ENCODE peak calls at places on chromosomes 7 and 10, in nine cellular contexts. A is K562, C is right lobe of liver, S is adrenal gland, N is A549, I is body of pancreas, K is IMR-90, Y is spleen, J is heart left ventricle. M is an unnamed sample.

GRCh38 chr7:110307776-110308175 is 783.2 kb upstream of the LRRN3 start:
- DNase-seq in N (no peak), S (no peak), A (no peak), C (no peak), Y (no peak), K (peak; percentile 48), J (no peak), I (no peak), M (no peak)

GRCh38 chr7:95907337-95907736 is 135.0 kb downstream of the DYNC1I1 start:
- DNase-seq in S (no peak), K (no peak), Y (no peak), I (no peak), A (no peak), N (no peak), C (no peak), J (no peak), M (no peak)

GRCh38 chr7:92517626-92518025 is 10.7 kb downstream of the PEX1 start:
- DNase-seq in N (no peak), K (peak; percentile 64), J (no peak), S (no peak), C (no peak), A (no peak), Y (no peak), I (no peak), M (no peak)

GRCh38 chr7:141320287-141320686 is 230.9 kb upstream of the AGK start:
- DNase-seq in N (no peak), S (no peak), Y (no peak), A (no peak), C (no peak), I (no peak), J (no peak), K (no peak), M (no peak)

GRCh38 chr10:51876528-51876927 is 177.1 kb upstream of the CSTF2T start:
- DNase-seq in Y (no peak), I (peak; percentile 27), K (no peak), N (no peak), S (no peak), J (no peak), C (no peak), A (no peak), M (no peak)

GRCh38 chr10:123381271-123381670 is 227.1 kb downstream of the BUB3 start:
- DNase-seq in C (no peak), A (no peak), S (no peak), I (no peak), Y (no peak), K (no peak), N (no peak), J (no peak), M (no peak)

GRCh38 chr7:46932656-46933424 is 649.1 kb downstream of the TNS3 start:
- DNase-seq in Y (no peak), S (peak; percentile 69), J (no peak), A (no peak), I (peak; percentile 23), C (peak; percentile 61), N (peak; percentile 11), K (peak; percentile 96), M (peak; percentile 32)

GRCh38 chr10:82089327-82089726 is 214.3 kb downstream of the NRG3 start:
- DNase-seq in A (no peak), I (no peak), K (no peak), N (no peak), Y (no peak), J (no peak), S (no peak), C (no peak), M (no peak)

GRCh38 chr10:81903472-81903871 is 28.5 kb downstream of the NRG3 start:
- DNase-seq in C (no peak), N (no peak), Y (no peak), J (no peak), I (no peak), K (no peak), A (no peak), S (no peak), M (no peak)

GRCh38 chr10:43253461-43254198 is 13.2 kb downstream of the RASGEF1A start:
- DNase-seq in J (peak; percentile 18), S (peak; percentile 13), I (no peak), Y (peak; percentile 68), N (no peak), C (no peak), A (no peak), K (no peak), M (no peak)

GRCh38 chr7:80278737-80279136 is 144.1 kb downstream of the GNAI1 start:
- DNase-seq in A (no peak), S (no peak), J (no peak), Y (no peak), I (no peak), K (no peak), N (peak; percentile 32), C (no peak), M (no peak)

GRCh38 chr7:139696547-139696946 is 81.3 kb downstream of the HIPK2 start:
- DNase-seq in J (no peak), C (no peak), Y (no peak), N (no peak), A (no peak), I (no peak), K (no peak), S (no peak), M (no peak)

GRCh38 chr7:144587701-144588100 is 184.2 kb upstream of the NOBOX start:
- DNase-seq in N (no peak), J (no peak), K (no peak), C (no peak), A (no peak), I (no peak), S (no peak), Y (no peak), M (no peak)

DNA sequence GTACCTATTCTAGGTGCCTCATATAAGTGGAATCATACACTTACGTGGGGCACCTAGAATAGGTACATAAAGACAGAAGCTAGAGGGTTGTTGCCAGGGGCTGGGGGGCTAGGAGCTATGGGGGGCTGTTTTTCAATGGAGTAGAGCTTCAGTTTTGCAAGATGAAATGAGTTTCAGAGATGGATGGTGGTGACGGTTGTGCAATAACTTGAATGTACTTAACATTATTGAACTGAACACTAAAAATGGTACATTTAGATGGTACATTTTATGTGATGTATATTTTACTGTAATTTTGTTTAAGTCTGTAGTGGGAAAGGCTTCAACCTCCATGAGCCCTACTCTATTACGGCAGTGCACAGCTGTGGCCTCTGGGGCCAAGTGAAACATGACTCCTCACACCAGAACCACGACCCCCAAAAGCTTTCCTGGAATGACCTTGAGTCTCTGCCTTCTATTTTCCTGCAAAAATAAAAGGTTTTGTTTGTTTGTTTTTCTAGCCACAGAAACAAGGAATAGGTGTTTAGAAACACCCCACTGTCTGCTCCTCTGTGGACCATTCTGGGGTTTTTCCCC is 147.3 kb upstream of the PLXNA4 start:
- DNase-seq in K (no peak), C (no peak), Y (no peak), A (no peak), I (no peak), N (no peak), S (no peak), J (no peak), M (no peak)
- H3K4me1 ChIP-seq in K (no peaks in the 10 kb centered on the region), C (no peaks in the 10 kb centered on the region), Y (no peaks in the 10 kb centered on the region), A (no peaks in the 10 kb centered on the region), I (no peaks in the 10 kb centered on the region), N (no peaks in the 10 kb centered on the region), S (no peaks in the 10 kb centered on the region), J (no peaks in the 10 kb centered on the region), M (no peaks in the 10 kb centered on the region)

GRCh38 chr7:77576856-77577255 is 39.8 kb downstream of the PTPN12 start:
- DNase-seq in K (no peak), S (no peak), I (no peak), A (no peak), J (no peak), Y (no peak), N (no peak), C (no peak), M (no peak)
- TF ChIP-seq CTCF in K (no peak), S (no peak), I (no peak), A (no peak), J (no peak), Y (no peak), N (no peak), C (no peak), M (no peak)

GRCh38 chr10:96271017-96271815 is at the start of gene BLNK:
- DNase-seq in J (peak; percentile 50), S (peak; percentile 52), C (peak; percentile 81), I (peak; percentile 92), K (peak; percentile 33), A (no peak), N (no peak), Y (peak; percentile 82), M (peak; percentile 73)

GRCh38 chr10:96269438-96270300 is 1.7 kb downstream of the BLNK start:
- DNase-seq in S (no peak), Y (no peak), I (no peak), A (no peak), K (no peak), C (no peak), N (no peak), J (no peak), M (no peak)

GRCh38 chr10:96270564-96270963 is 805 bp downstream of the BLNK start:
- DNase-seq in I (no peak), S (no peak), N (no peak), C (no peak), K (no peak), A (no peak), J (no peak), Y (no peak), M (no peak)

GRCh38 chr10:96272986-96273280 is 1.6 kb upstream of the BLNK start:
- DNase-seq in A (no peak), N (no peak), S (no peak), C (no peak), I (no peak), K (no peak), J (no peak), Y (no peak), M (no peak)

DNA sequence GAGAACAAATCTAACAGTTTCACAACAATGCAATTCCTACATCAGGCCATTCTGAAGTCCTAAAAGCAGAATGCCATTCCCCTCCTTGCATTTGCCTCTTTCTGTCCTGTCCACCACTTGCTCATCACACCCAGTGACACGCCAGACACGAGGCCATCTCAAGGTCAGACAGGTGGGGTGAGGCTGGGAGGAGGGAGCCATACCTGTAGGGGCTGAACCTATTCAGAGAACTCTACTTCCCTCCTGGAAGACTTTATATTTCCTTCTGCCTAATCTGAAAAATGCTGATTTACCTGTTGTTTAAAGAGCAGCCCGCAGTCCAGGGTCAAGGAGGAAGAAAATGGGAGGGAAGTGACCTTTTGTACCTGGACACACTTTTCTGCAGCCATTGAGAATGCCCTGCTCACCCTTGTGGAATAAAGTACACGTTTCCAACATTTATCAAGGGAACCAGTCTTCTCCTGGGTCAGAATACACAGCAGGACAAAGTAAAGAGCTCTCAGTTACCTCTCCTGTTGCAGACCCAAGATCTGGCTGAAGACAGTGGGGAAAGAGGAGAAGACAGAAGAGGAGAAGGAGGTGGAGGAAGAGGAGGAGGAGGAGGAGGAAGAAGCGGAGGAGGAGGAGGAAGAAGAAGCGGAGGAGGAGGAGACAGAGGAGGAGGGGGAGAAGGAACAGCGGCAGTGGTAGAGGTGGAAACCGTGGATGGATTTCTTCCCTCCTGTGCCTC is 1.1 kb upstream of the BLNK start:
- DNase-seq in K (no peak), J (no peak), Y (no peak), N (no peak), I (no peak), S (no peak), C (no peak), A (no peak), M (no peak)
- TF ChIP-seq POLR2A in K (no peak), J (no peak), Y (no peak), N (no peak), I (no peak), S (no peak), C (no peak), A (no peak), M (no peak)

DNA sequence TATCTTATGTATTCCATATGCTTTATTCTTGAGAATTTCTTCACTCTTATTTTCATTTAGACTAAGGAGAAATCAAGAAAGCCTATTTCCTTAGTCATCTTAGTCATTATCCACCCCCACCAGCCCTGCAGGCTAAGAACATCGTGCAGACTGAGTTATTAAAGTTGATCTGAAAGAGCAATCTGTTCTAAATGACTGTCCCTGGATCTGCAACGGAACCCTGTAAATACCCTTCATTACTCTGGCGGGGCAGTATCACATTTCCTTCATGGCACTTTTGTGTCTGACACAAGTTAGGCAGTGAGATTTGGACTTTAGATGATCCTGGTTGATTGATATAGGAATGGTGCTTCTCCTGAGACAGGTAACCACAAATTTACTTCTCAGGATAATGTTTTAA is 3.5 kb upstream of the MYPN start:
- DNase-seq in S (no peak), C (no peak), Y (no peak), N (no peak), A (no peak), K (peak; percentile 78), J (no peak), I (no peak), M (peak; percentile 74)
- H3K4me1 ChIP-seq in S (no peaks in the 10 kb centered on the region), C (no peaks in the 10 kb centered on the region), Y (no peaks in the 10 kb centered on the region), N (peaks cover 69% of the 10 kb centered on the region), A (no peaks in the 10 kb centered on the region), K (peaks cover 12% of the 10 kb centered on the region), J (peaks cover 3% of the 10 kb centered on the region), I (peaks cover 15% of the 10 kb centered on the region), M (peaks cover 21% of the 10 kb centered on the region)